ENCODE peak calls at places on chromosomes 6 and 20, in four cellular contexts. A is endothelial cell of umbilical vein, D is testis, N is breast epithelium. H is an unnamed sample.

GRCh38 chr6:134168580-134169223 is 116.3 kb upstream of the SLC2A12 start:
- DNase-seq in D (no peak), A (no peak), N (no peak), H (no peak)

GRCh38 chr6:18016698-18017097 is 29.3 kb upstream of the KIF13A start:
- DNase-seq in A (no peak), D (no peak), N (no peak), H (no peak)

GRCh38 chr6:36595168-36595818 is 1.1 kb downstream of the SRSF3 start:
- DNase-seq in N (peak; percentile 70), D (peak; percentile 78), A (peak; percentile 52), H (peak; percentile 74)

GRCh38 chr6:75458895-75459294 is 34.7 kb downstream of the FILIP1 start:
- DNase-seq in N (peak; percentile 65), D (no peak), A (no peak), H (no peak)

GRCh38 chr6:158033077-158033750 is 51.6 kb downstream of the SYNJ2 start:
- DNase-seq in A (no peak), D (no peak), N (no peak), H (no peak)

GRCh38 chr20:63495771-63496403 is 3.0 kb downstream of the EEF1A2 start:
- DNase-seq in D (peak; percentile 72), A (peak; percentile 44), N (no peak), H (peak; percentile 75)

GRCh38 chr6:144302701-144303351 is 17.7 kb downstream of the UTRN start:
- DNase-seq in D (no peak), N (no peak), A (no peak), H (no peak)

GRCh38 chr6:101824551-101825345 is 431.2 kb downstream of the GRIK2 start:
- DNase-seq in D (no peak), N (no peak), A (no peak), H (no peak)

GRCh38 chr6:6941201-6941600 is 166.6 kb upstream of the RREB1 start:
- DNase-seq in D (no peak), A (no peak), N (no peak), H (no peak)
- TF ChIP-seq POLR2A in D (no peak), A (no peak), N (no peak), H (no peak)

GRCh38 chr20:21526776-21527175 is 12.9 kb upstream of the NKX2-2 start:
- DNase-seq in D (no peak), N (no peak), A (no peak), H (no peak)

GRCh38 chr20:21534453-21534852 is 20.6 kb upstream of the NKX2-2 start:
- DNase-seq in N (no peak), D (no peak), A (no peak), H (no peak)

GRCh38 chr20:21528870-21529269 is 15.0 kb upstream of the NKX2-2 start:
- DNase-seq in A (no peak), N (no peak), D (no peak), H (no peak)

GRCh38 chr20:21527908-21528307 is 14.0 kb upstream of the NKX2-2 start:
- DNase-seq in D (no peak), N (no peak), A (no peak), H (no peak)

GRCh38 chr20:21529863-21530262 is 16.0 kb upstream of the NKX2-2 start:
- DNase-seq in N (no peak), D (no peak), A (no peak), H (no peak)
- TF ChIP-seq CTCF in N (no peak), D (no peak), A (peak; percentile 13), H (no peak)

GRCh38 chr6:19837511-19838441 is 606 bp downstream of the ID4 start:
- DNase-seq in N (peak; percentile 37), D (peak; percentile 26), A (peak; percentile 6), H (peak; percentile 38)

GRCh38 chr6:19834858-19835257 is 2.3 kb upstream of the ID4 start:
- DNase-seq in N (no peak), D (no peak), A (no peak), H (no peak)

GRCh38 chr6:19838442-19839236 is 1.5 kb downstream of the ID4 start:
- DNase-seq in D (peak; percentile 41), A (no peak), N (peak; percentile 73), H (peak; percentile 57)

GRCh38 chr6:19835605-19836004 is 1.6 kb upstream of the ID4 start:
- DNase-seq in A (no peak), D (no peak), N (no peak), H (no peak)

DNA sequence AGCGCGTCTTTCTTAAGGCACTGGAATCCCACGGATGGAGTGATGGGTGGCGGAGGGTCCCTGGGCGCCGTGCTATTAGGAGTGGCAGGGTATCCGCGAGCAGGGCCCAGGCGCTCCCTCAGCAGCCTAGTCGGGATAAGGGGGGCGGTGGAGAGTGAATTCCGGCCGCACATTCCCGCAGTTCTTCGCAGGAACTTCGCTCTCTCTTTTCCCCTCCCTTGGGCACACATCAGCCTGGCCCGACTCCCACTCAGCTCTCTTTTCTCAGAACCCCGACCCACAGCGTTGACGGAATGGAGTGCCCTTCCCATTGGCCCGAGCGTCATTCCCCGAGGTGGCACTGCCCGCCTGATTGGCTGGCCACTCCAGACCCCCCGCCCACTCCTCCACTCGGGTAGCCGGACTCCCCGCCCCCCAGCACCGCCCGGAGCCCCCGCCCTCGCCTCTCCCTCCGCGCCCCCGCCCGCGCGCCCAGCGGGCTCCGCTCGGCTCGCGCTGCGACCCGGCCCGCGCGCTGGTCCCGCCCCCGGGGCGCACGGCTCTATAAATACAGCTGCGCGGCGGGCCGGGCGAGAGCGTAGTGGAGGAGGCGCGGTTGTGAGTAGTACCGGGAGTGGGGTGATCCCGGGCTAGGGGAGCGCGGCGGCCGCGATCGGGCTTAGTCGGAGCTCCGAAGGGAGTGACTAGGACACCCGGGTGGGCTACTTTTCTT is at the start of gene ID4:
- DNase-seq in D (peak; percentile 97), N (peak; percentile 96), A (peak; percentile 18), H (peak; percentile 91)
- TF ChIP-seq POLR2A in D (peak; percentile 86), N (peak; percentile 98), A (no peak), H (peak; percentile 93)

GRCh38 chr20:33393609-33394008 is 7.7 kb downstream of the CDK5RAP1 start:
- DNase-seq in D (no peak), N (no peak), A (no peak), H (no peak)

GRCh38 chr20:33399924-33400323 is 1.4 kb downstream of the CDK5RAP1 start:
- DNase-seq in N (no peak), D (no peak), A (no peak), H (no peak)

GRCh38 chr20:33392016-33392415 is 9.3 kb downstream of the CDK5RAP1 start:
- DNase-seq in A (no peak), D (peak; percentile 43), N (no peak), H (no peak)

DNA sequence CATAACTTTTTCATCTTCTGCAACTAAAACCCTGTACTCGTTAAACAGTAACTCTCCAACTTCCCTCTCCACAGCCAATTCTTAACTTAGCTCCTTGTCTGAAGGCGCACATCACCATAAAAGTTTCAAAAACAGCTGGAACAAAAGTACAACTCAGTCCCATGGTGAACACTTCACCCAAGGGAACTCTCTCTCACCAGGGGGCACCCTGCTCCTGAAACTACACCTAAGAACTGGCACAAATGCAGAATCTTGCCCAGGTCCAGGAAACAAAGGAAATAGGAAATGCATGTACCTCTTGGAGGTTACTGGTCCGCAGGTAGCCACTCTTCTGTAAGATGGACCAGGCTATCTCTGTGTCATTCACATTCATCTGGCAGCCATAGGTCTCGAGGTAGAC is 6.6 kb downstream of the CDK5RAP1 start:
- DNase-seq in D (peak; percentile 27), N (no peak), A (peak; percentile 7), H (no peak)
- TF ChIP-seq CTCF in D (no peak), N (no peak), A (no peak), H (no peak)

DNA sequence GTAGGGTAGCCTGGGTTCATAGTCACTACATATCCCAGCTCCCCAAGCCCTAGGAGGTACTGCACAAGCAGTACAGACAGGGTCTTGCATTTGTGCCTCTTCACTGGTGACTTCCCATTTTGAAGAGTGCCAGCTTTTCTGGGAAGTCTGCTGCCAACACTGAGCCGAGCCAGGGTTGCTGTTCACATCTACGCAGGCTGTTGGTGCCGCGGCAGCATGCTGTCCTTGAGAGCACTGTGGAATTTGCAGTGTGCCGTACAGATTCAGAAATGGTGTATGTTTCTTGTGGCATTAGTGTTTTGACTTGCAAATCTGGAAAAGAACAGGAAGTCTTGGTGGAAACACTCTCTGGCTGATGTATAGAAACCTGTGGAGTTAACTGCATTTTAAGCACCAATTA is 67.5 kb downstream of the JARID2 start:
- DNase-seq in D (peak; percentile 77), N (no peak), A (no peak), H (peak; percentile 28)
- TF ChIP-seq POLR2A in D (no peak), N (no peak), A (no peak), H (no peak)

GRCh38 chr20:15643713-15644112 is 929.5 kb downstream of the KIF16B start:
- DNase-seq in A (peak; percentile 15), N (no peak), D (no peak), H (no peak)
- TF ChIP-seq CTCF in A (peak; percentile 22), N (no peak), D (no peak), H (no peak)